ENCODE peak calls at places on chromosome 21, in six cellular contexts. E is IMR-90, N is AG10803, M is AG04449, U is bronchial epithelial cell, Y is A549. G is an unnamed sample.

GRCh38 chr21:31133243-31133830 is 95.1 kb upstream of the KRTAP19-8 start:
- DNase-seq in E (no peak), N (no peak), M (no peak), U (no peak), Y (no peak), G (no peak)

GRCh38 chr21:17987328-17987727 is 168.2 kb upstream of the C21orf91 start:
- DNase-seq in E (no peak), N (no peak), M (no peak), U (no peak), Y (no peak), G (no peak)

GRCh38 chr21:26840912-26841311 is 4.3 kb downstream of the ADAMTS1 start:
- DNase-seq in E (peak), N (peak), M (peak), U (peak), Y (peak), G (peak)

GRCh38 chr21:45343891-45344290 is 56.2 kb upstream of the POFUT2 start:
- DNase-seq in E (no peak), N (no peak), M (no peak), U (no peak), Y (no peak), G (no peak)

GRCh38 chr21:27104749-27105439 is 138.0 kb upstream of the ADAMTS5 start:
- DNase-seq in E (peak), N (peak), M (peak), U (peak), Y (no peak), G (peak)

GRCh38 chr21:17688912-17689874 is 76.5 kb upstream of the BTG3 start:
- DNase-seq in E (peak), N (no peak), M (no peak), U (peak), Y (peak), G (peak)

GRCh38 chr21:34034369-34035014 is 38.9 kb upstream of the MRPS6 start:
- DNase-seq in E (no peak), N (no peak), M (no peak), U (no peak), Y (no peak), G (peak)

GRCh38 chr21:8992731-8993174 is 1528.6 kb upstream of the TPTE start:
- DNase-seq in E (no peak), N (no peak), M (no peak), U (peak), Y (peak), G (no peak)

GRCh38 chr21:34274001-34274400 is 89.8 kb upstream of the KCNE2 start:
- DNase-seq in E (peak), N (peak), M (peak), U (peak), Y (no peak), G (peak)

GRCh38 chr21:26136686-26137085 is 33.9 kb downstream of the APP start:
- DNase-seq in E (no peak), N (no peak), M (no peak), U (no peak), Y (no peak), G (no peak)

GRCh38 chr21:38909109-38909508 is 103.4 kb downstream of the ETS2 start:
- DNase-seq in E (no peak), N (no peak), M (no peak), U (no peak), Y (no peak), G (no peak)
- H3K4me3 ChIP-seq in E (no peak), N (no peak), M (no peak), U (no peak), Y (no peak), G (no peak)

GRCh38 chr21:40516336-40516735 is 330.6 kb downstream of the DSCAM start:
- DNase-seq in E (no peak), N (no peak), M (no peak), U (no peak), Y (no peak), G (no peak)

GRCh38 chr21:40511976-40512375 is 335.0 kb downstream of the DSCAM start:
- DNase-seq in E (no peak), N (peak), M (peak), U (peak), Y (peak), G (no peak)

GRCh38 chr21:40507978-40508377 is 339.0 kb downstream of the DSCAM start:
- DNase-seq in E (peak), N (peak), M (peak), U (peak), Y (peak), G (no peak)

GRCh38 chr21:40512590-40512989 is 334.4 kb downstream of the DSCAM start:
- DNase-seq in E (no peak), N (no peak), M (no peak), U (no peak), Y (no peak), G (no peak)
- TF ChIP-seq CTCF in E (no peak), N (peak), M (peak), U (peak), Y (peak), G (peak)

DNA sequence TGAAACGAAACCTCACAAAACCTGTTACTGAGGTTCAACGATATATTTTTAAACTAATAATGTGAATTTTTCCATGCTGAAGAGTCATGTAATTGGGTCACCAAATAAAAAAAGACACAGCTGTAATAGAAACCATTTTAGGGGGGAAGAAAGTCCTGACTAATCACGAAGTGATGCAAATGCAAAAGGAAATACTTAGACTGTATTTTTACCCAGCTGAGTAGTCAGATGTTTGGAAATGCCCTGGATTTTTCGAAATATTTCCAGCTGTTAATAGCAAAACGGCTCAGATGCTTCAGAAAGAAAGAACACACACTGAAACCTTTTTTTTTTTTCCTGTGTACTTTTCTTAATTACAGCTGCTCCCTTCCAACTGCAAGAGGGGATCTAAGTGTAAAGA is 210.3 kb downstream of the SETD4 start:
- DNase-seq in E (peak), N (peak), M (peak), U (peak), Y (no peak), G (peak)
- H3K4me3 ChIP-seq in E (no peak), N (peak), M (no peak), U (no peak), Y (no peak), G (no peak)

GRCh38 chr21:19228241-19228640 is 824.7 kb upstream of the TMPRSS15 start:
- DNase-seq in E (no peak), N (no peak), M (no peak), U (no peak), Y (no peak), G (no peak)

GRCh38 chr21:19218163-19218562 is 814.6 kb upstream of the TMPRSS15 start:
- DNase-seq in E (no peak), N (no peak), M (no peak), U (no peak), Y (no peak), G (no peak)

GRCh38 chr21:19224090-19224489 is 820.5 kb upstream of the TMPRSS15 start:
- DNase-seq in E (no peak), N (no peak), M (no peak), U (no peak), Y (no peak), G (no peak)
- TF ChIP-seq CTCF in E (no peak), N (no peak), M (no peak), U (no peak), Y (no peak), G (no peak)

GRCh38 chr21:37552496-37553399 is 186.2 kb downstream of the DYRK1A start:
- DNase-seq in E (no peak), N (no peak), M (no peak), U (no peak), Y (no peak), G (no peak)

GRCh38 chr21:37547615-37547975 is 181.0 kb downstream of the DYRK1A start:
- DNase-seq in E (no peak), N (no peak), M (no peak), U (no peak), Y (no peak), G (no peak)

GRCh38 chr21:37548521-37548981 is 182.0 kb downstream of the DYRK1A start:
- DNase-seq in E (no peak), N (no peak), M (no peak), U (no peak), Y (no peak), G (no peak)

GRCh38 chr21:37551406-37552355 is 185.1 kb downstream of the DYRK1A start:
- DNase-seq in E (no peak), N (peak), M (no peak), U (no peak), Y (no peak), G (peak)

GRCh38 chr21:37550618-37551405 is 184.2 kb downstream of the DYRK1A start:
- DNase-seq in E (no peak), N (no peak), M (no peak), U (no peak), Y (no peak), G (no peak)
- H3K4me3 ChIP-seq in E (no peak), N (no peak), M (no peak), U (no peak), Y (no peak), G (no peak)

GRCh38 chr21:38621132-38621531 is 122.9 kb upstream of the ERG start:
- DNase-seq in E (no peak), N (no peak), M (no peak), U (no peak), Y (peak), G (no peak)
- TF ChIP-seq CTCF in E (no peak), N (no peak), M (no peak), U (no peak), Y (no peak), G (no peak)

DNA sequence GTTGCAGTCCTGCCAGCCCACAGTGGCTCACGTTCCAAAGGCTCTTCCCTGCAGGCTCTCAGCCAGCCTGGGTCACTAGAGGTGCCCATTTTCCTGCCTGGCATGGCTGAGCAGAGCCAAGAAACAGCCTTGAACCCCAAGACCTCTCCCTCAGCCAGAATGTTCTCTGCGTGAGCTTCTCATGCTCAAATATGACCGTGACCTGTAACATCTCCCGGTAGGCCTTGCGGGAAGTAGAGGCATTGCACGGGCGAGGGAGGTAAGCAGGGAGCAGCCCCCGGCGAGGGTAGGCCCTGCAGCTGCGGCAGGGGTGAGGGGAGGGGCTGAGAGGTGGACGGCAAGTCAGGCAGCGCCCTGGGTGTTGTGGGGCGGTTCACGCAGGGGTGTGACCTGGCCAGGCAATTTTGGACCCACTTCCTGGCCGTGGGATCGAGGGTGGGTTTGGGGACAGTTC is 20.0 kb downstream of the RRP1 start:
- DNase-seq in E (no peak), N (no peak), M (no peak), U (no peak), Y (no peak), G (no peak)
- H3K4me3 ChIP-seq in E (no peak), N (no peak), M (no peak), U (no peak), Y (no peak), G (no peak)